ENCODE peak calls at places on chromosomes 5 and 9, in six cellular contexts. P is progenitor cell of endocrine pancreas; H is AG04450; B is upper lobe of left lung; Y is CD4-positive, alpha-beta T cell; U is mesothelial cell of epicardium. D is an unnamed sample.

GRCh38 chr9:13022756-13023155 is 247.9 kb downstream of the LURAP1L start:
- DNase-seq in P (no peak), H (no peak), B (no peak), Y (no peak), U (no peak), D (no peak)

GRCh38 chr5:139967353-139967752 is 75.7 kb downstream of the NRG2 start:
- DNase-seq in P (no peak), H (no peak), B (no peak), Y (no peak), U (no peak), D (no peak)

GRCh38 chr9:124108216-124108615 is 96.6 kb downstream of the LHX2 start:
- DNase-seq in P (no peak), H (no peak), B (no peak), Y (no peak), U (no peak), D (no peak)

GRCh38 chr5:93150311-93151012 is 430.6 kb downstream of the NR2F1-AS1 start:
- DNase-seq in P (no peak), H (no peak), B (no peak), Y (no peak), U (no peak), D (no peak)

GRCh38 chr5:994272-994607 is 14.4 kb upstream of the NKD2 start:
- DNase-seq in P (no peak), H (no peak), B (no peak), Y (no peak), U (no peak), D (no peak)

GRCh38 chr5:90783460-90784333 is 225.1 kb downstream of the ADGRV1 start:
- DNase-seq in P (peak), H (peak), B (no peak), Y (peak), U (peak), D (peak)

GRCh38 chr5:37789991-37790390 is 49.9 kb downstream of the GDNF start:
- DNase-seq in P (no peak), H (no peak), B (no peak), Y (no peak), U (no peak), D (no peak)

GRCh38 chr9:134406366-134407122 is 80.3 kb downstream of the RXRA start:
- DNase-seq in P (no peak), H (no peak), B (peak), Y (no peak), U (no peak), D (no peak)

GRCh38 chr9:38141751-38142150 is 72.7 kb upstream of the SHB start:
- DNase-seq in P (no peak), H (peak), B (no peak), Y (no peak), U (no peak), D (no peak)

GRCh38 chr5:126594077-126594476 is 942 bp downstream of the ALDH7A1 start:
- DNase-seq in P (no peak), H (no peak), B (no peak), Y (no peak), U (no peak), D (no peak)

GRCh38 chr5:126591549-126591948 is 3.5 kb downstream of the ALDH7A1 start:
- DNase-seq in P (no peak), H (no peak), B (no peak), Y (no peak), U (no peak), D (no peak)

GRCh38 chr5:126595486-126596083 is 566 bp upstream of the ALDH7A1 start:
- DNase-seq in P (no peak), H (no peak), B (no peak), Y (no peak), U (no peak), D (no peak)

GRCh38 chr5:126597156-126597555 is 2.1 kb upstream of the ALDH7A1 start:
- DNase-seq in P (no peak), H (peak), B (no peak), Y (no peak), U (no peak), D (no peak)

DNA sequence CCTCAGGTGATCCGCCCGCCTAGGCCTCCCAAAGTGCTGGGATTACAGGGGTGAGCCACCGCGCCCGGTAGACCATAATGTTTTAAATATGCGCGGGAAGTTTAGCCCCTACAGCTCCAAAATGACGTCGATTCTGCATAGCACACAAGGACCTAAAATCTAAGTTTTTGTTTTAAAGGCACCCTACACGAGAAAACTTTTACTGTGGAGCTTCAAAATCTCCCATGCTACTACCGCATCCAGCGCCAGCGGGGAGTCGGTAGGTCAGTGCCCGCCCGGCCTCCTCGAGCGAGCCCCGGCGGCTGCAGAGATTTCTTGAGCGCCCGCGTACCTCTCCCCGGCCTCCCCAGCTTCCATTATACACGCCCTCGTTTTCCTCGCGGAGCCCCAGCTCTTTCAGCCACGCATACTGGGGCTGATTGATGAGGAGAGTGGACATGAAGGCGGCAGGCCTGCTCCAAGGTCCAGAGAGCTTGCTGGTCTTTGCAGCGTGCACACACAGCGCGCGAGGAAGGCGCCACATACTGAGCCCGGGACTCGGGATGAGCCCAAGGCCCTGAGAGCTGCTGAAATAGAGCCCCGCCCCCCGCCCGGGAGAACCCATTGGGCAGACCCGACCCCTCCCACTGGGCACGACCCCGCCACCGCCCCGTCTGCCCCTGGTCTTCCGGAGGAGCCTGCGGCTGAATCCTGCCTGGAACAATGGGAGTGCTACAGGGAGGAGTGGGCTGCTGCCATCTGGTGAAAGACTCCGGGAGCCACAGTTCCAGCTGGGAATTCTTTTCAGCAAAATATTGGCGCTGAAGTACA is at the start of gene ALDH7A1:
- DNase-seq in P (peak), H (peak), B (peak), Y (peak), U (peak), D (no peak)
- TF ChIP-seq CTCF in P (peak), H (peak), B (peak), Y (no peak), U (no peak), D (no peak)

GRCh38 chr9:107127608-107128007 is 155.5 kb upstream of the RAD23B start:
- DNase-seq in P (no peak), H (no peak), B (no peak), Y (no peak), U (no peak), D (no peak)
- TF ChIP-seq CTCF in P (no peak), H (no peak), B (no peak), Y (no peak), U (no peak), D (no peak)

GRCh38 chr5:167561796-167562195 is 729.6 kb upstream of the WWC1 start:
- DNase-seq in P (no peak), H (no peak), B (no peak), Y (no peak), U (no peak), D (no peak)
- TF ChIP-seq CTCF in P (no peak), H (no peak), B (no peak), Y (no peak), U (no peak), D (no peak)

GRCh38 chr9:71629816-71630215 is 138.5 kb downstream of the CEMIP2 start:
- DNase-seq in P (no peak), H (no peak), B (no peak), Y (no peak), U (no peak), D (no peak)

GRCh38 chr9:71630371-71630770 is 137.9 kb downstream of the CEMIP2 start:
- DNase-seq in P (no peak), H (no peak), B (no peak), Y (no peak), U (no peak), D (no peak)

GRCh38 chr9:71626395-71626794 is 141.9 kb downstream of the CEMIP2 start:
- DNase-seq in P (no peak), H (no peak), B (no peak), Y (no peak), U (no peak), D (no peak)

GRCh38 chr9:71627537-71627936 is 140.8 kb downstream of the CEMIP2 start:
- DNase-seq in P (no peak), H (no peak), B (no peak), Y (no peak), U (no peak), D (no peak)

GRCh38 chr9:71628247-71628646 is 140.1 kb downstream of the CEMIP2 start:
- DNase-seq in P (no peak), H (no peak), B (no peak), Y (no peak), U (no peak), D (no peak)
- TF ChIP-seq CTCF in P (peak), H (peak), B (peak), Y (peak), U (no peak), D (peak)

GRCh38 chr5:55230086-55230629 is 3.0 kb upstream of the MCIDAS start:
- DNase-seq in P (no peak), H (no peak), B (no peak), Y (no peak), U (no peak), D (no peak)

GRCh38 chr5:55231029-55231475 is 2.4 kb downstream of the CCNO start:
- DNase-seq in P (no peak), H (no peak), B (no peak), Y (no peak), U (no peak), D (no peak)

GRCh38 chr5:55232194-55232984 is 1.0 kb downstream of the CCNO start:
- DNase-seq in P (peak), H (no peak), B (peak), Y (no peak), U (no peak), D (no peak)

GRCh38 chr5:55232985-55233928 is at the start of gene CCNO:
- DNase-seq in P (peak), H (no peak), B (peak), Y (peak), U (peak), D (peak)

GRCh38 chr5:55231476-55232193 is 1.8 kb downstream of the CCNO start:
- DNase-seq in P (peak), H (no peak), B (peak), Y (no peak), U (peak), D (no peak)
- TF ChIP-seq CTCF in P (no peak), H (no peak), B (no peak), Y (no peak), U (no peak), D (no peak)

GRCh38 chr9:130729145-130729544 is 35.6 kb downstream of the EXOSC2 start:
- DNase-seq in P (no peak), H (no peak), B (no peak), Y (no peak), U (no peak), D (no peak)
- TF ChIP-seq CTCF in P (no peak), H (no peak), B (no peak), Y (no peak), U (no peak), D (no peak)

D was measured in natural killer cell.